ENCODE peak calls at places on chromosome 5, in four cellular contexts. M is mesendoderm, E is H9, O is H1. Y is an unnamed sample.

GRCh38 chr5:130885027-130885426 is 280.0 kb downstream of the HINT1 start:
- DNase-seq in E (no peak), O (no peak), M (no peak), Y (no peak)

GRCh38 chr5:36311967-36312366 is 10.3 kb upstream of the RANBP3L start:
- DNase-seq in M (no peak), E (no peak), O (no peak), Y (no peak)

GRCh38 chr5:95317687-95318086 is 32.8 kb upstream of the MCTP1 start:
- DNase-seq in M (no peak), E (no peak), O (no peak), Y (no peak)

GRCh38 chr5:67009028-67009427 is 187.6 kb downstream of the CD180 start:
- DNase-seq in M (no peak), O (no peak), E (no peak), Y (no peak)

GRCh38 chr5:2113348-2114131 is 230.8 kb upstream of the IRX4 start:
- DNase-seq in M (no peak), E (no peak), O (no peak), Y (no peak)

GRCh38 chr5:168528521-168529360 is at the start of gene FBLL1:
- DNase-seq in M (peak), O (no peak), E (peak), Y (peak)

GRCh38 chr5:133744030-133744645 is 131.8 kb upstream of the FSTL4 start:
- DNase-seq in O (no peak), M (no peak), E (no peak), Y (no peak)

GRCh38 chr5:116559239-116559638 is 15.4 kb downstream of the SEMA6A start:
- DNase-seq in E (peak), M (peak), O (no peak), Y (no peak)

GRCh38 chr5:178104492-178104891 is 8.8 kb upstream of the N4BP3 start:
- DNase-seq in M (no peak), O (no peak), E (no peak), Y (no peak)

GRCh38 chr5:17235736-17236330 is 18.4 kb downstream of the BASP1 start:
- DNase-seq in E (no peak), O (no peak), M (no peak), Y (peak)

GRCh38 chr5:140556438-140556837 is 835 bp downstream of the SRA1 start:
- DNase-seq in M (no peak), E (no peak), O (no peak), Y (peak)

GRCh38 chr5:112668016-112668415 is 69.7 kb upstream of the APC start:
- DNase-seq in E (no peak), M (no peak), O (no peak), Y (peak)

GRCh38 chr5:102433473-102433872 is 65.3 kb downstream of the SLCO6A1 start:
- DNase-seq in E (no peak), M (no peak), O (no peak), Y (no peak)

GRCh38 chr5:35198681-35199080 is 31.6 kb downstream of the PRLR start:
- DNase-seq in M (peak), O (no peak), E (no peak), Y (no peak)

GRCh38 chr5:157571357-157571827 is 4.2 kb downstream of the ADAM19 start:
- DNase-seq in E (no peak), O (peak), M (peak), Y (peak)

GRCh38 chr5:79954620-79955019 is 36.4 kb downstream of the MTX3 start:
- DNase-seq in O (no peak), M (no peak), E (no peak), Y (peak)

GRCh38 chr5:74556631-74557595 is 83.6 kb downstream of the ENC1 start:
- DNase-seq in E (no peak), O (no peak), M (peak), Y (peak)

GRCh38 chr5:158406884-158407790 is 548.2 kb upstream of the CLINT1 start:
- DNase-seq in O (no peak), E (no peak), M (no peak), Y (peak)

DNA sequence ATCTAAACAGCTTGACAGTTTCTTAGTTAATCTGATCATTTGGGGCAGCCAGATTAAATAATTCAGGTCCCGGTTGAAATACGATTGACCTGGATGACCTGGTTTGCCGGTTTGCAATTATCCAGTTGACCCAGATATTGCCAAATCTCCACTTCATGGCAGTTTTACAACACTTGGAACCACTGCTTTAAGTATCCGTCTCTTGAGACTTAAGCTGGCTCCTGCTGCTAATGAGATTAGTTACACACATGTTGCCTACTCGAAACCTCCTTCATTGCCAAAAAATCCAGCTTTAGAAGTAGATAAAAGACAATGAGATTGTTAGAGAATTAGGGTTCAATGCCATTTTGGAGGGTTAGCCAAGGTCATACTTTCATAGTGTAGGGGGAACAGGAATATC is 136.2 kb upstream of the HAPLN1 start:
- DNase-seq in O (no peak), E (no peak), M (no peak), Y (no peak)
- H4K5ac ChIP-seq in O (no peak), E (no peak), M (no peak), Y (no peak)

GRCh38 chr5:179953934-179954833 is 46.5 kb upstream of the TBC1D9B start:
- DNase-seq in M (no peak), E (no peak), O (no peak), Y (peak)
- H4K5ac ChIP-seq in M (no peak), E (no peak), O (no peak), Y (no peak)

GRCh38 chr5:96927008-96927407 is 8.9 kb upstream of the LNPEP start:
- DNase-seq in M (no peak), E (no peak), O (no peak), Y (peak)
- H4K5ac ChIP-seq in M (no peak), E (no peak), O (no peak), Y (no peak)

GRCh38 chr5:125785407-125785806 is 637.8 kb upstream of the GRAMD2B start:
- DNase-seq in M (no peak), E (no peak), O (no peak), Y (no peak)
- H4K5ac ChIP-seq in M (no peak), E (no peak), O (no peak), Y (no peak)